ENCODE peak calls at places on chromosome 19, in five cellular contexts. F is CD4-positive, alpha-beta memory T cell; J is ovary; L is tibial artery; G is upper lobe of right lung. M is an unnamed sample.

GRCh38 chr19:39546599-39546998 is 6.6 kb upstream of the EID2 start:
- DNase-seq in F (no peak), J (no peak), L (no peak), G (no peak), M (no peak)

GRCh38 chr19:14096272-14096992 is 5.9 kb upstream of the SAMD1 start:
- DNase-seq in F (no peak), J (no peak), L (no peak), G (no peak), M (no peak)

GRCh38 chr19:12769689-12770088 is 5.7 kb downstream of the HOOK2 start:
- DNase-seq in F (peak; percentile 55), J (no peak), L (no peak), G (peak; percentile 83), M (no peak)

GRCh38 chr19:31349160-31349881 is at the start of gene TSHZ3:
- DNase-seq in F (peak; percentile 49), J (peak; percentile 90), L (peak; percentile 78), G (peak; percentile 84), M (peak; percentile 96)

GRCh38 chr19:49125025-49125731 is 5.8 kb downstream of the PPFIA3 start:
- DNase-seq in F (no peak), J (no peak), L (no peak), G (no peak), M (peak; percentile 69)

GRCh38 chr19:48367855-48368254 is 3.7 kb downstream of the SYNGR4 start:
- DNase-seq in F (no peak), J (no peak), L (no peak), G (no peak), M (no peak)

GRCh38 chr19:8138201-8138600 is 11.2 kb downstream of the FBN3 start:
- DNase-seq in F (no peak), J (no peak), L (no peak), G (no peak), M (no peak)

GRCh38 chr19:2123682-2124387 is 27.1 kb downstream of the IZUMO4 start:
- DNase-seq in F (no peak), J (no peak), L (no peak), G (no peak), M (no peak)

GRCh38 chr19:2330255-2330631 is 1.8 kb downstream of the SPPL2B start:
- DNase-seq in F (no peak), J (no peak), L (no peak), G (no peak), M (peak; percentile 57)

GRCh38 chr19:16584825-16585801 is 12.9 kb upstream of the SLC35E1 start:
- DNase-seq in F (no peak), J (no peak), L (no peak), G (no peak), M (no peak)

GRCh38 chr19:5282926-5283325 is 57.7 kb downstream of the PTPRS start:
- DNase-seq in F (no peak), J (no peak), L (peak; percentile 81), G (no peak), M (no peak)

GRCh38 chr19:17510220-17510993 is 1.0 kb upstream of the PGLS start:
- DNase-seq in F (no peak), J (no peak), L (no peak), G (no peak), M (no peak)

GRCh38 chr19:28887920-28888618 is 324.9 kb downstream of the UQCRFS1 start:
- DNase-seq in F (no peak), J (no peak), L (no peak), G (no peak), M (peak; percentile 83)

GRCh38 chr19:13151605-13152355 is 1.6 kb downstream of the IER2 start:
- DNase-seq in F (peak; percentile 95), J (peak; percentile 98), L (peak; percentile 96), G (peak; percentile 98), M (peak; percentile 99)

GRCh38 chr19:39212377-39212742 is 8.3 kb upstream of the SYCN start:
- DNase-seq in F (peak; percentile 48), J (no peak), L (no peak), G (peak; percentile 72), M (no peak)

GRCh38 chr19:39349326-39349725 is 7.1 kb downstream of the SAMD4B start:
- DNase-seq in F (no peak), J (no peak), L (no peak), G (no peak), M (no peak)

GRCh38 chr19:2618611-2619010 is 83.9 kb downstream of the GNG7 start:
- DNase-seq in F (peak; percentile 53), J (no peak), L (peak; percentile 67), G (peak; percentile 93), M (peak; percentile 82)

GRCh38 chr19:7337380-7338194 is 11.2 kb upstream of the ARHGEF18 start:
- DNase-seq in F (no peak), J (no peak), L (peak; percentile 57), G (peak; percentile 57), M (no peak)

GRCh38 chr19:45395524-45396388 is 9.1 kb downstream of the PPP1R13L start:
- DNase-seq in F (no peak), J (no peak), L (no peak), G (no peak), M (no peak)

GRCh38 chr19:35154535-35155406 is at the start of gene FXYD5:
- DNase-seq in F (peak; percentile 60), J (peak; percentile 43), L (peak; percentile 76), G (peak; percentile 87), M (peak; percentile 91)

GRCh38 chr19:10855879-10856522 is 7.8 kb downstream of the C19orf38 start:
- DNase-seq in F (no peak), J (no peak), L (no peak), G (no peak), M (no peak)

GRCh38 chr19:54388001-54388802 is 23.5 kb upstream of the LAIR1 start:
- DNase-seq in F (peak; percentile 48), J (no peak), L (peak; percentile 26), G (peak; percentile 69), M (no peak)

GRCh38 chr19:18871543-18871942 is 24.4 kb downstream of the CERS1 start:
- DNase-seq in F (no peak), J (no peak), L (no peak), G (no peak), M (no peak)

GRCh38 chr19:2428027-2428690 is 773 bp upstream of the TIMM13 start:
- DNase-seq in F (no peak), J (peak; percentile 60), L (no peak), G (peak; percentile 67), M (no peak)

GRCh38 chr19:49635530-49636229 is 4.3 kb downstream of the RRAS start:
- DNase-seq in F (no peak), J (no peak), L (no peak), G (no peak), M (no peak)

GRCh38 chr19:28884786-28885476 is 328.0 kb downstream of the UQCRFS1 start:
- DNase-seq in F (no peak), J (no peak), L (no peak), G (no peak), M (no peak)

GRCh38 chr19:57637379-57637778 is 4.4 kb downstream of the ZNF211 start:
- DNase-seq in F (no peak), J (no peak), L (no peak), G (no peak), M (no peak)

GRCh38 chr19:1161716-1162115 is 12.4 kb downstream of the SBNO2 start:
- DNase-seq in F (no peak), J (no peak), L (no peak), G (peak; percentile 88), M (no peak)

GRCh38 chr19:27652281-27652680 is 1560.7 kb downstream of the UQCRFS1 start:
- DNase-seq in F (no peak), J (no peak), L (no peak), G (no peak), M (no peak)

GRCh38 chr19:17263712-17264640 is 569 bp downstream of the USHBP1 start:
- DNase-seq in F (no peak), J (no peak), L (no peak), G (no peak), M (no peak)

GRCh38 chr19:48403606-48404005 is 10.1 kb downstream of the GRIN2D start:
- DNase-seq in F (peak; percentile 32), J (no peak), L (peak; percentile 36), G (no peak), M (peak; percentile 68)

GRCh38 chr19:14117668-14118164 is at the start of gene PRKACA:
- DNase-seq in F (peak; percentile 98), J (peak; percentile 99), L (peak; percentile 98), G (peak; percentile 100), M (peak; percentile 100)

GRCh38 chr19:46670874-46671273 is 9.9 kb upstream of the DACT3 start:
- DNase-seq in F (no peak), J (no peak), L (no peak), G (no peak), M (no peak)
- H3K4me3 ChIP-seq in F (no peak overlapping the region), J (no peak overlapping the region), L (no peak overlapping the region), G (no peak overlapping the region), M (no peak overlapping the region)

GRCh38 chr19:3627351-3627723 is 747 bp upstream of the CACTIN start:
- DNase-seq in F (no peak), J (no peak), L (no peak), G (no peak), M (no peak)
- H3K4me3 ChIP-seq in F (peak overlapping the region; percentile 17), J (no peak overlapping the region), L (peak overlapping the region; percentile 72), G (peak overlapping the region; percentile 77), M (peak overlapping the region; percentile 51)

GRCh38 chr19:52492201-52492960 is 35.1 kb upstream of the ZNF808 start:
- DNase-seq in F (no peak), J (no peak), L (no peak), G (no peak), M (peak; percentile 54)
- H3K4me3 ChIP-seq in F (no peak overlapping the region), J (no peak overlapping the region), L (peak overlapping the region; percentile 45), G (peak overlapping the region; percentile 6), M (no peak overlapping the region)

DNA sequence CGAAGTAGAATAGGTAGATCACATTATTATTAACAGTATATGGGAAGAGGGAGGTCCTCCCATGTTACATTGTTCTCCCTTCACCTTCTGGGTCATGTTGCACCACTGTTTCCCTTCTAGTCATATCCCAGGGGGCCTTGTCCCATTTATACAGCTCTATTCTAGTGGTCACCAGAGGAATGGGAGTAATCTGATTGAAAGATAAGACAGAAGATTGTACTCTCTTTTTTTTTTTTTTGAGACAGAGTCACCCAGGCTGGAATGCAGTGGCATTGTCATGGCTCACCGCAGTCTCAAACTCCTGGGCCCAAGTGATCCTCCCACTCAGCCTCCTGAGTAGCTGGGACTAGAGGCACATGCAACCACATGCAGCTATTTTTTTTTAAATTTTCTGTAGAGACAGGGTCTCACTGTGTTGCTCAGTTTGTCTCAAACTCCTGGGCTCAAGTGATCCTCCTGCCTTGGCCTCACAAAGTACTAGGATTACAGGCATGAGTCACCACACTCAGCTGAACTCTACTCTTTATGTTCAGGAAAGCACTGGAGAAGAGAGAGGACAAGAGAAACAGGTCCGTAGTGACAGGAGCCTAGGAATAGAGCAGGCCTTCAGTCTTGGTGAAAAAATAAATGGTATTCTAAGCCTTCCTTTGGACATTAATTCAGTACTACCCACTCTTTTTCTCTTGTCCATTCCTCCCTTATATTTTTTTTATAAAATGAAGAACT is 4.3 kb upstream of the ZNF529 start:
- DNase-seq in F (no peak), J (no peak), L (no peak), G (no peak), M (no peak)
- H3K4me3 ChIP-seq in F (no peak overlapping the region), J (no peak overlapping the region), L (no peak overlapping the region), G (no peak overlapping the region), M (no peak overlapping the region)

M was measured in kidney.